ENCODE peak calls at places on chromosome 7, in six cellular contexts. N is IMR-90, I is trophoblast cell, X is neuronal stem cell, M is H1, H is mesenchymal stem cell. O is an unnamed sample.

GRCh38 chr7:3106353-3106752 is 62.7 kb upstream of the CARD11 start:
- DNase-seq in N (no peak), I (no peak), X (no peak), M (no peak), H (no peak), O (no peak)

GRCh38 chr7:127702938-127703337 is 50.9 kb downstream of the SND1 start:
- DNase-seq in N (no peak), I (no peak), X (no peak), M (no peak), H (no peak), O (no peak)

GRCh38 chr7:112212516-112213036 is 6.1 kb downstream of the ZNF277 start:
- DNase-seq in N (peak), I (peak), X (no peak), M (no peak), H (no peak), O (no peak)

GRCh38 chr7:128940494-128941322 is 3.0 kb downstream of the IRF5 start:
- DNase-seq in N (no peak), I (no peak), X (no peak), M (no peak), H (no peak), O (no peak)

GRCh38 chr7:140273417-140273816 is 96.6 kb upstream of the KDM7A start:
- DNase-seq in N (no peak), I (no peak), X (no peak), M (no peak), H (no peak), O (no peak)

GRCh38 chr7:21104124-21104500 is 317.4 kb upstream of the SP8 start:
- DNase-seq in N (no peak), I (no peak), X (no peak), M (no peak), H (no peak), O (no peak)

GRCh38 chr7:17991866-17992648 is 35.6 kb downstream of the PRPS1L1 start:
- DNase-seq in N (no peak), I (peak), X (no peak), M (no peak), H (no peak), O (peak)

GRCh38 chr7:140084142-140084655 is 21.4 kb upstream of the PARP12 start:
- DNase-seq in N (no peak), I (no peak), X (no peak), M (no peak), H (no peak), O (no peak)

GRCh38 chr7:88243345-88243909 is 23.6 kb upstream of the SRI start:
- DNase-seq in N (peak), I (peak), X (peak), M (no peak), H (peak), O (peak)

GRCh38 chr7:138204989-138205298 is 128.7 kb downstream of the AKR1D1 start:
- DNase-seq in N (no peak), I (no peak), X (no peak), M (no peak), H (no peak), O (no peak)
- H4K91ac ChIP-seq in N (no peak), I (no peak), X (no peak), M (peak), H (no peak), O (no peak)

GRCh38 chr7:117675519-117676137 is 195.8 kb downstream of the CFTR start:
- DNase-seq in N (peak), I (no peak), X (no peak), M (no peak), H (peak), O (no peak)
- H4K8ac ChIP-seq in N (no peak), I (no peak), X (no peak), M (no peak), H (no peak), O (no peak)

GRCh38 chr7:91079491-91079890 is 184.7 kb upstream of the FZD1 start:
- DNase-seq in N (peak), I (no peak), X (no peak), M (no peak), H (no peak), O (no peak)

GRCh38 chr7:91082854-91083495 is 181.3 kb upstream of the FZD1 start:
- DNase-seq in N (peak), I (no peak), X (peak), M (no peak), H (peak), O (no peak)

GRCh38 chr7:91082038-91082437 is 182.2 kb upstream of the FZD1 start:
- DNase-seq in N (peak), I (no peak), X (no peak), M (no peak), H (peak), O (no peak)

GRCh38 chr7:91083855-91084644 is 180.2 kb upstream of the FZD1 start:
- DNase-seq in N (no peak), I (no peak), X (no peak), M (no peak), H (no peak), O (no peak)

GRCh38 chr7:91080351-91080750 is 183.9 kb upstream of the FZD1 start:
- DNase-seq in N (no peak), I (no peak), X (no peak), M (no peak), H (no peak), O (no peak)
- H4K91ac ChIP-seq in N (no peak), I (no peak), X (no peak), M (no peak), H (no peak), O (no peak)

GRCh38 chr7:150368098-150368883 is at the start of gene REPIN1:
- DNase-seq in N (peak), I (peak), X (peak), M (no peak), H (peak), O (peak)
- H4K8ac ChIP-seq in N (peak), I (peak), X (peak), M (peak), H (peak), O (no peak)

GRCh38 chr7:8433477-8434289 is at the start of gene NXPH1:
- DNase-seq in N (no peak), I (no peak), X (peak), M (no peak), H (peak), O (peak)

GRCh38 chr7:8436965-8437364 is 3.6 kb downstream of the NXPH1 start:
- DNase-seq in N (no peak), I (peak), X (peak), M (no peak), H (no peak), O (peak)

GRCh38 chr7:8435597-8436243 is 2.3 kb downstream of the NXPH1 start:
- DNase-seq in N (no peak), I (no peak), X (no peak), M (no peak), H (no peak), O (peak)

GRCh38 chr7:8435120-8435519 is 1.7 kb downstream of the NXPH1 start:
- DNase-seq in N (no peak), I (no peak), X (no peak), M (no peak), H (no peak), O (peak)

DNA sequence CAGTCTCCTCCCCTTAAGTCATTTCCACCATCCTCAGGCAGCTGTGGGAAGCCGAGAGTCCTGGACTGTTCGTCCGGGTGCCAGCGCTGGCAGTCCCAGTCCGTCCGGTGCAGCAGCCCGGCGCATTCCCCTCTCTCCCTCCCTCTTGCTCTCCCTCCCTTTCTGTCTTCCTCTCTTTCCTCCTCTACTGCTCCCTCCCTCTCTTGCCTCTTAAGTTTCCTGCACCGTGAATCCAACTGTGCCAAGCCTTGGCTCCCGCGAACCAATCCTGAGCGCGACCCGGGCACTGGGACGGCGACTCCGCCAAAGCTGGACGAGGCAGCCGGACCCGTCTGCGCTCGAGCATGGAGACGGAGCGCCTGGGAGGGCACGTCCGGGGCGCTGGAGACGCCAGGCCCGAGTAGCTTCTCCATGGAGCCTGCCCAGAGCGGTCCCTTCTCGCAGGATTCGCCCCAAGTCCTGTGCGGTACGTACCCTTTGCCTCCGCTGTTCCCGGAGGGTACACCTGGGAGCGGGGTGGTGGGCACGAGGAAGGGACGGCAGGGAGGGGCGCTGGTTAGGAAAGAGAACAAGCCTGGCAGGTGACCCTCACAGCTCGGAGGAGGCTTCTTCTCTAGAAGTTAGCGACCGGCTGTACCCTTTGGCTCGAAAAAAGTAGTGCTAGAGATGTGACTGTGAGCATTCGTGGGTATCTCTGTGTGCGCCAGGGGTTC is 1.0 kb downstream of the NXPH1 start:
- DNase-seq in N (no peak), I (no peak), X (no peak), M (no peak), H (no peak), O (peak)
- H4K91ac ChIP-seq in N (no peak), I (no peak), X (no peak), M (no peak), H (no peak), O (no peak)

DNA sequence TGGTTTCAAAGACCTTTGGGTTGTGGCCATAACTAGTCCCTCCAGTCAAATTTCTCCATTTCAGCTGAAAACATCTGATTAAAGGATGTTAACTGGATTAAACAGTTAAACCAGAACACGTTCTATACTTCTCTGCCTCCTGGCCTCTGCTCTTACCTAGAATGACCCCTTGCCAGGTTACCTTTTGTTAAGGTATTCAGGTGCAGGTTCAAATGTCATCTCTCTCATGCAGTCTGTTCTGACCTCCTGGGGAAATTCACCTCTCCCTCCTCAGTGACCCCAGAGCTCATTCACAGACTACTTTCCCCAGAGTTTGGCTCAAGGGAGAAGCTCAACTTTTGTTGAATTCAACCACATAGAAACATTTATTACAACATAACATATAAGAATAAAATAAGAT is 67.8 kb downstream of the RELN start:
- DNase-seq in N (no peak), I (no peak), X (no peak), M (no peak), H (no peak), O (no peak)
- H4K8ac ChIP-seq in N (no peak), I (no peak), X (no peak), M (no peak), H (no peak), O (no peak)

DNA sequence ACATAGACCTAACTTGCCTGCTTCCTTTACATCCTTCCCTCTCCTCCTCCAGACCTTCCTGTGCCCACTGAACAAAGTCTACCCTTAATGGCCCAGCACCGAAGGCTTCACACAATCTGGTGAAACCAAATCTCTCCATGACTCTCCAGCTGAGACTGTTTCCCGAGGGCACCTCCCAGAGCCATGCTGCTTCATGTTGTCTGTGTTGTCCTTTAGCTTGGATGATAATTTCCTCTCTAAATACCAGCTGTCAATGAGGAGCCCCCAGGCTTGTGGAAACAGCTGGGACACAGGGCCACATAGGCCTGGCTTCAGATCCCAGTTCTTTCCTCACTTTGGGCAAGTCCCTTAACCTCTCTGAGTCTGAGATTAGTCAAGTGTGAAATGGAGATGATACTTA is 54.3 kb downstream of the DLD start:
- DNase-seq in N (no peak), I (no peak), X (no peak), M (no peak), H (no peak), O (no peak)
- H4K91ac ChIP-seq in N (no peak), I (no peak), X (no peak), M (no peak), H (no peak), O (no peak)